ENCODE peak calls at places on chromosomes 3 and 15, in eight cellular contexts. J is fibroblast of mammary gland; Z is brain microvascular endothelial cell; S is bronchial epithelial cell; L is spleen; H is tibial artery; O is CD4-positive, CD25-positive, alpha-beta regulatory T cell; G is left ventricle myocardium inferior. V is an unnamed sample.

GRCh38 chr15:52256930-52257733 is 38.5 kb downstream of the MYO5C start:
- DNase-seq in J (peak), Z (no peak), S (no peak), L (no peak), H (no peak), O (no peak), G (no peak), V (no peak)

GRCh38 chr3:42690766-42691680 is 5.7 kb downstream of the KLHL40 start:
- DNase-seq in J (no peak), Z (no peak), S (no peak), L (peak), H (peak), O (no peak), G (peak), V (no peak)

GRCh38 chr3:155753038-155753647 is 8.3 kb upstream of the PLCH1 start:
- DNase-seq in J (peak), Z (no peak), S (peak), L (no peak), H (no peak), O (no peak), G (no peak), V (no peak)

GRCh38 chr3:107068980-107069379 is 308.3 kb upstream of the CCDC54 start:
- DNase-seq in J (peak), Z (peak), S (peak), L (no peak), H (no peak), O (no peak), G (no peak), V (no peak)

GRCh38 chr3:144242797-144243196 is 271.2 kb downstream of the DIPK2A start:
- DNase-seq in J (no peak), Z (no peak), S (no peak), L (no peak), H (no peak), O (no peak), G (no peak), V (no peak)

GRCh38 chr3:48222616-48223513 is at the start of gene CAMP:
- DNase-seq in J (peak), Z (no peak), S (peak), L (peak), H (peak), O (no peak), G (peak), V (peak)

GRCh38 chr3:197335428-197336132 is 37.2 kb upstream of the DLG1 start:
- DNase-seq in J (no peak), Z (no peak), S (no peak), L (no peak), H (no peak), O (no peak), G (no peak), V (no peak)

GRCh38 chr3:66567066-66567465 is 66.2 kb upstream of the LRIG1 start:
- DNase-seq in J (peak), Z (peak), S (no peak), L (no peak), H (no peak), O (no peak), G (no peak), V (no peak)

GRCh38 chr3:111797035-111797717 is 61.9 kb upstream of the PHLDB2 start:
- DNase-seq in J (peak), Z (no peak), S (no peak), L (no peak), H (no peak), O (no peak), G (no peak), V (no peak)

GRCh38 chr3:11535207-11535960 is 108.3 kb downstream of the VGLL4 start:
- DNase-seq in J (no peak), Z (no peak), S (no peak), L (no peak), H (no peak), O (no peak), G (no peak), V (no peak)

GRCh38 chr3:77038468-77038927 is 1.4 kb upstream of the ROBO2 start:
- DNase-seq in J (peak), Z (peak), S (peak), L (no peak), H (peak), O (no peak), G (peak), V (no peak)

GRCh38 chr15:26864664-26865191 is 2.1 kb upstream of the GABRA5 start:
- DNase-seq in J (peak), Z (peak), S (peak), L (no peak), H (no peak), O (no peak), G (no peak), V (no peak)

GRCh38 chr3:157508461-157508860 is 5.2 kb upstream of the VEPH1 start:
- DNase-seq in J (no peak), Z (no peak), S (no peak), L (no peak), H (no peak), O (no peak), G (no peak), V (no peak)

GRCh38 chr3:43885908-43886618 is 195.3 kb downstream of the ABHD5 start:
- DNase-seq in J (no peak), Z (no peak), S (no peak), L (no peak), H (no peak), O (no peak), G (no peak), V (no peak)

GRCh38 chr15:46934851-46935250 is 782.5 kb upstream of the SEMA6D start:
- DNase-seq in J (no peak), Z (no peak), S (no peak), L (no peak), H (no peak), O (no peak), G (no peak), V (no peak)

GRCh38 chr3:31953636-31954035 is 27.4 kb downstream of the OSBPL10 start:
- DNase-seq in J (no peak), Z (no peak), S (no peak), L (no peak), H (no peak), O (no peak), G (no peak), V (no peak)
- H3K4me3 ChIP-seq in J (no peak), Z (no peak), S (no peak), L (no peak), H (no peak), O (no peak), G (no peak), V (no peak)

DNA sequence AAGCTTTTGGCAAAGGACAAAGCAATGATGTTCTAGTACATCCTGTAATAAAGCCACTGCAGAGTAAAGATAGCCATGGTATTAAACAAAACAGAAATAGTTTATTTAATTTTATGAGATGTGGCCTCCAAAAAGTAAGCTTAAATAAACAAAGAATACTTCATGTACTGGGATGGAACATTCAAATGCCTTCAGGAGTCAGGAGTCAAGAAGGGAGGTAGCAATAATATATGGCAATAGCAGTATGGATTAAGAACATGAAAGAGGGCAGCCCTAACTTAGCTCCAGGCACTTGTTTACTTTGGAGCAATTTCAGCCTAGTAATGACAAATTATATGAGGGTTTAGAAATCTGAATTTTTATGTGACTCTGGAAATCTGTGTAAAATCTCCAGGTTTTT is 343.9 kb upstream of the THRB start:
- DNase-seq in J (no peak), Z (no peak), S (no peak), L (no peak), H (no peak), O (no peak), G (no peak), V (no peak)
- H3K4me3 ChIP-seq in J (no peak), Z (no peak), S (no peak), L (no peak), H (no peak), O (no peak), G (no peak), V (no peak)

DNA sequence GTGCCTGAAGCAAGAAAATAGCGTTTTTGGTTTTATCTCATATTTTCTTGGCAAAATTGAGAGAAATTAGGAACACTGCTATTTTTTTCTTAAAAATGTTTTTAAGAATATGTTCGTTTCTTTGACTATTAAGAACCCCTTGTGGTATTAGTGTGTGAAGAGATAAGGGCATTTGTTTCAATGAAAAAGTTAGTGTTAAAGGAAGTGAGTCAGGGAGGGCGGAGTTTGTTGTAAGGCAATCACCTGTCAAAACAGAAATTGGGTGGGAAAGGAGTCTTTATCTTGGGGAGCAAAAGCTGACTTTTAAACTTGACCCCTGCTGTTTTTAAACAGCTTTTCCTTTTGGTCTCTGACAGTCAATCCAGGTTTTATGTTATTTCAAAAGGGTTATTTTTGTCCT is 4.2 kb downstream of the RAP2B start:
- DNase-seq in J (no peak), Z (peak), S (peak), L (no peak), H (no peak), O (peak), G (no peak), V (no peak)
- H3K4me3 ChIP-seq in J (no peak), Z (peak), S (peak), L (peak), H (no peak), O (peak), G (peak), V (no peak)

GRCh38 chr3:15795563-15796308 is 2.0 kb downstream of the ANKRD28 start:
- DNase-seq in J (peak), Z (peak), S (peak), L (no peak), H (no peak), O (peak), G (no peak), V (no peak)

GRCh38 chr3:15798533-15799245 is 910 bp upstream of the ANKRD28 start:
- DNase-seq in J (no peak), Z (no peak), S (no peak), L (no peak), H (no peak), O (no peak), G (no peak), V (no peak)

GRCh38 chr3:15796771-15797599 is 794 bp downstream of the ANKRD28 start:
- DNase-seq in J (peak), Z (peak), S (peak), L (no peak), H (no peak), O (no peak), G (no peak), V (no peak)

GRCh38 chr3:15796331-15796730 is 1.4 kb downstream of the ANKRD28 start:
- DNase-seq in J (no peak), Z (no peak), S (peak), L (no peak), H (no peak), O (no peak), G (no peak), V (no peak)

DNA sequence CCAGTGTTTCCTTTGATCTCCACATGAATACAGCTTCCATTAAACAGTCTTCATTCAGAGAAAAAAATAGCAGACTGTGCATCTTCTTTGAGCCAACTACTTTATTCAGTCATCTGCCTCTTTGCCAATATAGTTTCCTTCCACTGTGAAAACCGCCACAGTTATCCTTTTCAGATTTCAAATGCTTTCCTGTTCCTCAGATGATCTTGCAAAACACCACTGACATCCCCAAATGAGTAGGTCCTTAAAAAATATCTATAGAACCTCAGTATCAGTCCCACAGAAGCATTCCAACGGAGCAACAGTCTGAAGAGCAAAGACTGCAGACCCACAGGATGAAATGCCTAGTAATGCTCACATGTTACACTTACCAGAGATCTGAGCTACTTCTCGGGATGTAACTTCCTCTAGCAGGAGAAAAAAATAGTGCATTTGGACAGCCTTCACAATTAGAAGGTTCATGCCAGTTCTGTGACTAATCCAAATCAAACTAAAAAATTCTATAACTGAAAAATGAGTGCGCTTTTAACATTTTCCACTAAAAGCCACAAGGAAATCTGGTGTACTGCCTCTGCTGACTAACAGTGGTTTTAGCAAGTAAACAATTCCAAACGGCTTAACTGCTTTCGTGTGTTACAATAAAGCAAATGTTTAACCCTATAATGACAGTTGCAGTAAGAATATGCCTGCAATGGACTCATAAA is at the start of gene ANKRD28:
- DNase-seq in J (peak), Z (peak), S (peak), L (no peak), H (no peak), O (no peak), G (no peak), V (no peak)
- H3K4me3 ChIP-seq in J (peak), Z (peak), S (peak), L (peak), H (peak), O (peak), G (peak), V (peak)

V was measured in GM06990.